ENCODE peak calls at places on chromosome 14, in nine cellular contexts. N is adrenal gland, P is cardiac fibroblast, G is HFF-Myc, E is thyroid gland, Y is WTC11, L is cardiac muscle cell, X is fibroblast of lung, M is Panc1. K is an unnamed sample.

GRCh38 chr14:22721213-22721612 is 45.3 kb upstream of the OXA1L start:
- DNase-seq in N (no peak), P (no peak), G (no peak), E (no peak), Y (no peak), L (no peak), X (no peak), M (no peak), K (peak)

GRCh38 chr14:79363291-79363690 is 848.0 kb downstream of the DIO2 start:
- DNase-seq in N (no peak), P (no peak), G (no peak), E (no peak), Y (no peak), L (no peak), X (no peak), M (no peak), K (no peak)

GRCh38 chr14:74140374-74140850 is 55.7 kb downstream of the LIN52 start:
- DNase-seq in N (peak), P (peak), G (no peak), E (peak), Y (peak), L (peak), X (peak), M (no peak), K (peak)

GRCh38 chr14:76375484-76375883 is 453 bp upstream of the ESRRB start:
- DNase-seq in N (no peak), P (no peak), G (no peak), E (no peak), Y (no peak), L (no peak), X (no peak), M (no peak), K (no peak)

GRCh38 chr14:60002819-60003492 is 83.0 kb downstream of the LRRC9 start:
- DNase-seq in N (peak), P (no peak), G (no peak), E (peak), Y (no peak), L (peak), X (no peak), M (no peak), K (no peak)

GRCh38 chr14:35438910-35439713 is 34.6 kb upstream of the NFKBIA start:
- DNase-seq in N (no peak), P (peak), G (no peak), E (no peak), Y (no peak), L (no peak), X (no peak), M (no peak), K (peak)

GRCh38 chr14:94966868-94967267 is 190.5 kb downstream of the DICER1 start:
- DNase-seq in N (no peak), P (no peak), G (no peak), E (no peak), Y (no peak), L (no peak), X (no peak), M (no peak), K (no peak)

GRCh38 chr14:55129428-55130193 is 559 bp downstream of the LGALS3 start:
- DNase-seq in N (peak), P (peak), G (no peak), E (peak), Y (peak), L (peak), X (peak), M (no peak), K (peak)

GRCh38 chr14:94701854-94702370 is 68.0 kb downstream of the GSC start:
- DNase-seq in N (no peak), P (no peak), G (no peak), E (no peak), Y (no peak), L (no peak), X (no peak), M (no peak), K (no peak)

GRCh38 chr14:50210074-50210473 is 21.3 kb downstream of the SOS2 start:
- DNase-seq in N (no peak), P (no peak), G (no peak), E (no peak), Y (no peak), L (no peak), X (no peak), M (no peak), K (no peak)

GRCh38 chr14:75650253-75651058 is 10.2 kb downstream of the ERG28 start:
- DNase-seq in N (no peak), P (no peak), G (no peak), E (no peak), Y (no peak), L (no peak), X (no peak), M (no peak), K (no peak)

GRCh38 chr14:79842270-79842669 is 369.0 kb downstream of the DIO2 start:
- DNase-seq in N (peak), P (peak), G (no peak), E (peak), Y (no peak), L (no peak), X (peak), M (no peak), K (no peak)

GRCh38 chr14:45089813-45090212 is 5.9 kb downstream of the PRPF39 start:
- DNase-seq in N (no peak), P (no peak), G (no peak), E (no peak), Y (no peak), L (no peak), X (peak), M (no peak), K (peak)

GRCh38 chr14:100584056-100585031 is 2.9 kb downstream of the BEGAIN start:
- DNase-seq in N (no peak), P (no peak), G (no peak), E (no peak), Y (peak), L (no peak), X (no peak), M (no peak), K (no peak)

GRCh38 chr14:92624764-92625163 is 111.2 kb downstream of the RIN3 start:
- DNase-seq in N (no peak), P (no peak), G (no peak), E (no peak), Y (no peak), L (no peak), X (no peak), M (no peak), K (no peak)

GRCh38 chr14:100486025-100486828 is 101.0 kb downstream of the BEGAIN start:
- DNase-seq in N (peak), P (peak), G (peak), E (peak), Y (peak), L (peak), X (peak), M (no peak), K (peak)

GRCh38 chr14:60651936-60652673 is 2.8 kb upstream of the SIX1 start:
- DNase-seq in N (no peak), P (no peak), G (no peak), E (no peak), Y (peak), L (no peak), X (peak), M (no peak), K (no peak)

GRCh38 chr14:35991356-35991755 is 165.2 kb downstream of the BRMS1L start:
- DNase-seq in N (no peak), P (no peak), G (no peak), E (peak), Y (no peak), L (no peak), X (no peak), M (no peak), K (no peak)

GRCh38 chr14:54712371-54712998 is 145.6 kb downstream of the SAMD4A start:
- DNase-seq in N (no peak), P (peak), G (no peak), E (no peak), Y (no peak), L (no peak), X (peak), M (no peak), K (no peak)

GRCh38 chr14:53872551-53873188 is 84.0 kb downstream of the BMP4 start:
- DNase-seq in N (no peak), P (peak), G (no peak), E (no peak), Y (no peak), L (no peak), X (peak), M (no peak), K (no peak)

GRCh38 chr14:51394804-51395203 is 154.8 kb downstream of the TMX1 start:
- DNase-seq in N (no peak), P (no peak), G (no peak), E (no peak), Y (no peak), L (no peak), X (no peak), M (no peak), K (no peak)

GRCh38 chr14:101215266-101215665 is 311.7 kb upstream of the RTL1 start:
- DNase-seq in N (no peak), P (no peak), G (no peak), E (no peak), Y (no peak), L (no peak), X (no peak), M (no peak), K (no peak)

GRCh38 chr14:73633517-73634332 is 11.1 kb upstream of the DNAL1 start:
- DNase-seq in N (peak), P (peak), G (peak), E (peak), Y (peak), L (peak), X (peak), M (peak), K (peak)

GRCh38 chr14:32343926-32344430 is 14.9 kb downstream of the AKAP6 start:
- DNase-seq in N (no peak), P (no peak), G (no peak), E (no peak), Y (no peak), L (no peak), X (no peak), M (no peak), K (no peak)

GRCh38 chr14:37150414-37150813 is 22.0 kb downstream of the SLC25A21 start:
- DNase-seq in N (no peak), P (peak), G (no peak), E (no peak), Y (no peak), L (peak), X (peak), M (no peak), K (peak)

GRCh38 chr14:36383674-36384421 is 63.4 kb upstream of the MBIP start:
- DNase-seq in N (no peak), P (no peak), G (no peak), E (peak), Y (no peak), L (no peak), X (no peak), M (no peak), K (no peak)

GRCh38 chr14:99203080-99203479 is 68.9 kb downstream of the BCL11B start:
- DNase-seq in N (no peak), P (no peak), G (no peak), E (no peak), Y (no peak), L (no peak), X (no peak), M (no peak), K (no peak)

GRCh38 chr14:77031680-77032482 is 3.4 kb upstream of the IRF2BPL start:
- DNase-seq in N (peak), P (peak), G (no peak), E (peak), Y (no peak), L (no peak), X (peak), M (no peak), K (no peak)

GRCh38 chr14:60862283-60862682 is 118.6 kb downstream of the TRMT5 start:
- DNase-seq in N (peak), P (peak), G (peak), E (peak), Y (no peak), L (peak), X (peak), M (no peak), K (no peak)

GRCh38 chr14:75141967-75142366 is 15.1 kb upstream of the NEK9 start:
- DNase-seq in N (no peak), P (peak), G (no peak), E (no peak), Y (no peak), L (peak), X (peak), M (no peak), K (peak)

GRCh38 chr14:64748521-64748920 is 44.3 kb downstream of the PLEKHG3 start:
- DNase-seq in N (no peak), P (no peak), G (no peak), E (no peak), Y (no peak), L (no peak), X (no peak), M (no peak), K (no peak)
- TF ChIP-seq CTCF in N (no peak), P (no peak), G (no peak), E (no peak), Y (no peak), L (no peak), X (no peak), M (no peak), K (no peak)

DNA sequence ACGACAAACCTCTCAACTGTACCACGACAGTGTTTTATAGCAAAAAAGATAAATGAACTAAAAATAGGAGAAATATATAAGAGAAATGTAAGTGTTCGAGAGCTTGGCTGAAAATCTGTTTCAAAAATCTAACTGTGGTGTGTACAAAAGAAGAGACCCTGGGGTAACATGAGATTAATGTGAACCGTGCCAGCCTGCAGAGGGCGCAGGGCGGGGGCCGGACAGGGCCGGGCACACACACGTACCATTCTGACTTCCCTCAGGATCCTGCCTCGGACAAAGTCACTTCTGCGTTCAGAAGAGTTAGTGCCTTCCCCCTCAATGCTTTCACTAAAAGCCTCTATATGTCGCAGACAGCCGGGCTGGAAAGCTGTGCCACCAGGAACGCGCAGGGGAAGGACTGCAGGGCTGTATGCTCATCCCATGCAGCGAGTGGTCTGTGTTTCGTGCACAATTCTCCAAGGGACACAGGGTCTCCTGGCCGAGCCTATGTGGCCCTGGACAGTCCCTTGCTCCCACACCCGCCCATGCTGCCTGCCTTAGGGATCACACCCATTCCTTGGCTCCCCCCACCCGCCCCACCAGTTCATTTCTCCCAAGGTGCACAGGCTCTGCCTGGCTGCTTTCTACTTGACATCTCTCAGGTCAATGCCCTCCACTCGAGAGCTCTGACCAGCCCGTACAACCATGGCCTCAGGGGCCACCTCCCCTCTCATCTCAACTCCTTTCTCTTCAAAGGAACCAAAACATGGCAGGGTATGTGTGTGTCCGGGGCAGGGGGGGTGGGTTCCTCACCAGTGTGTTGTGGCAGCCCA is 8.5 kb downstream of the CDCA4 start:
- DNase-seq in N (peak), P (no peak), G (no peak), E (peak), Y (no peak), L (no peak), X (no peak), M (no peak), K (no peak)
- TF ChIP-seq CTCF in N (peak), P (peak), G (peak), E (peak), Y (no peak), L (no peak), X (peak), M (peak), K (peak)

DNA sequence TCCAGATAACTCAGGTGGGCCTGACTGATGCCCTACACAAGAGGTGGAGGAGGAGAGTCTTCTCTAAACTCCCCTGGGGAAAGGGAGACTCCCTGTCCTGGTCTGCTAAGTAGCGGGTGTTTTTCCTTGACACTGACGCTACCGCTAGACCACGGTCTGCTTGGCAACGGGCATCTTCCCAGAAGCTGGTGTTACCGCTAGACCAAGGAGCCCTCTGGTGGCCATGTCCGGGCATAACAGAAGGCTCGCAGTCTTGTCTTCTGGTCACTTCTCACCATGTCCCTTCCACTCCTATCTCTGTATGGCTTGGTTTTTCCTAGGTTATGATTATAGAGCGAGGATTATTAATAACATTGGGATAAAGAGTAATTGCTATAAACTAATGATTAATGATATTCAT is 965.5 kb downstream of the TMEM121 start:
- DNase-seq in N (no peak), P (no peak), G (no peak), E (no peak), Y (peak), L (no peak), X (no peak), M (no peak), K (no peak)
- TF ChIP-seq CTCF in N (no peak), P (peak), G (peak), E (no peak), Y (peak), L (no peak), X (peak), M (peak), K (peak)

DNA sequence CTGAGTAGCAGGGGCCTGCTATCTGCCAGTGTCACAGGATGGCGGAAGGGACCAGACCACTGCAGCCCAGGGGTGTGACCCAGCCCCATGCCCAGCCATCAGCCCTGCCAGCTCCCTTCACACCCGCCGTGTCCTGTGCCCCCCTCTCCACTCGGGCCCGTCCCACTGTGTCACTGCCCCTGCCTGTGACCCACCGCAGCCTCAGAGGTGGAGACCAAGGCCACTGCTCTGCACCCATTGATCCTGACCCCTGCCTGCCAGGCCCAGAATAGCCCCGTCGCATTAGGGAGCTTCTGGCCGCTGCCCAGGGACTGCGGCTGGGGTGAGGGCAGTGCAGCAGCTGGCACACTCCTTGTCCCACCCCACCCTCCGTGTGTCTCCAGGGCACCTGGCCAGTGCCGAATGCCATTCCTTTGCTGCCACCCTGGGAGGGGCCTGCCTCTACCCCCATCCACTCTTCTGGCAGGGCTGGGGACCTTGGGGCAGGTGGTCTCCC is 2.1 kb upstream of the CRIP2 start:
- DNase-seq in N (no peak), P (no peak), G (no peak), E (peak), Y (no peak), L (no peak), X (no peak), M (no peak), K (no peak)
- TF ChIP-seq CTCF in N (no peak), P (no peak), G (no peak), E (no peak), Y (no peak), L (no peak), X (no peak), M (peak), K (no peak)

DNA sequence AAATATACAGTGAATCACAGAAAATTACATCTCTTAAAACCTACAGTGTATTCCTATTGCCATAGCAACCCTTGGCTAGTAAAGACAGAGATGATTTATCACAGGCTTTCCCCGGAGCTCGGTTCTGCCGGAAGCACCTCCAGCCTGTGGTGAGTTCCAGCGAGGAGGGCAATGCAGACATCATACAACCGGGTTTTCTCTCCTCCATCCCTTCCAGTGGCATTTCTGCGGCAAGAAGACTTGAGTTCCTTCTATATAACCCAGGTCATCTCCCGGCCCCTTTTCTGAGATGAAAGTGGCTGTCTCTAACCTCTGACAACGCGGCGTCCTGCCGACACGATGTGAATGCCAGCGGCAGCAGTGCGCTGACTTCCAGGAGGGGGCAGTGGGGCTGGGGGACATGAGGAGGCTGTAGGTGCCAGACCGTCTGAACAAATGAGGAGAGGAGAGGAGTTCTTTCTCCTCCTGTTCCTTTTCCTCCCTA is 68.5 kb upstream of the MAX start:
- DNase-seq in N (peak), P (peak), G (peak), E (no peak), Y (peak), L (peak), X (peak), M (no peak), K (peak)
- TF ChIP-seq CTCF in N (no peak), P (peak), G (peak), E (no peak), Y (no peak), L (peak), X (peak), M (peak), K (peak)

DNA sequence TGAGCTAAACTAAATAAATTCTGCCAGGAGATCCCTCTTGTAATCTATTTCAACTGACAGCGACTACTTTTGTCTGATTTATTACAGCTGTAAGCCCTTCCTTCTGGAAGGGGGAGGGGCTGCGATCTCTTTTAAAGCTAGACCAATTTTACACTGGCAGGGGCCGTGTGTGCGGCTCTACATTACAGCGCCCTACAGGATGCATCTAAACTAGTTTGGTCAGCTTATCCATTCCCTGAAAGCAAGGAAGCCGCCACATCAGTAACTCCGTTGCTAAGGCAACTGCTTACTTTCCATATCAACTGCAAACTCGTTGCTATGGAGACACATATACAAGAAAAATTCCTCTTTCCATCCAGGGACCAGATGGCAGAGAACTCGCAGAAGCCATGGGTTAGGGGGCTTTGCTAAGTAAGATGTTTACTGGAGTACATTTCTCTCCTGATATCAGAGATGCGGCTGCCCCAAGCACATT is 17.4 kb downstream of the FOXN3 start:
- DNase-seq in N (peak), P (peak), G (peak), E (peak), Y (peak), L (peak), X (peak), M (no peak), K (no peak)
- TF ChIP-seq CTCF in N (no peak), P (no peak), G (no peak), E (no peak), Y (no peak), L (no peak), X (no peak), M (no peak), K (no peak)

GRCh38 chr14:102499401-102500189 is 10.0 kb downstream of the ANKRD9 start:
- DNase-seq in N (no peak), P (no peak), G (no peak), E (peak), Y (no peak), L (no peak), X (no peak), M (no peak), K (no peak)
- TF ChIP-seq CTCF in N (no peak), P (no peak), G (no peak), E (no peak), Y (no peak), L (no peak), X (no peak), M (no peak), K (no peak)

K was measured in GM12865.